ENCODE peak calls at places on chromosome 21, in five cellular contexts. One of them, this sample, is unnamed.

GRCh38 chr21:25657140-25657539 is 18.1 kb downstream of the JAM2 start:
- DNase-seq in SK-N-SH: no peak
- DNase-seq in HCT116: peak; percentile 0
- DNase-seq in transverse colon: no peak
- DNase-seq in GM12878: no peak
- DNase-seq in this sample: no peak

GRCh38 chr21:29022141-29022540 is 2.3 kb upstream of the USP16 start:
- DNase-seq in GM12878: no peak
- DNase-seq in SK-N-SH: no peak
- DNase-seq in HCT116: no peak
- DNase-seq in transverse colon: no peak
- DNase-seq in this sample: no peak

GRCh38 chr21:17554120-17554519 is 41.3 kb downstream of the CXADR start:
- DNase-seq in GM12878: no peak
- DNase-seq in HCT116: no peak
- DNase-seq in transverse colon: no peak
- DNase-seq in SK-N-SH: no peak
- DNase-seq in this sample: no peak

GRCh38 chr21:33841561-33841960 is 74.0 kb downstream of the ATP5PO start:
- DNase-seq in transverse colon: no peak
- DNase-seq in SK-N-SH: no peak
- DNase-seq in HCT116: no peak
- DNase-seq in GM12878: no peak
- DNase-seq in this sample: no peak

GRCh38 chr21:18716578-18717138 is 313.1 kb upstream of the TMPRSS15 start:
- DNase-seq in SK-N-SH: no peak
- DNase-seq in HCT116: no peak
- DNase-seq in GM12878: no peak
- DNase-seq in transverse colon: no peak
- DNase-seq in this sample: no peak

GRCh38 chr21:42395302-42395701 is 550 bp downstream of the TMPRSS3 start:
- DNase-seq in HCT116: no peak
- DNase-seq in GM12878: no peak
- DNase-seq in transverse colon: peak; percentile 3
- DNase-seq in SK-N-SH: no peak
- DNase-seq in this sample: no peak

GRCh38 chr21:41133896-41134522 is 34.0 kb upstream of the BACE2 start:
- DNase-seq in GM12878: no peak
- DNase-seq in HCT116: peak; percentile 39
- DNase-seq in SK-N-SH: peak; percentile 61
- DNase-seq in transverse colon: no peak
- DNase-seq in this sample: no peak

GRCh38 chr21:14923468-14923867 is 141.3 kb downstream of the NRIP1 start:
- DNase-seq in transverse colon: no peak
- DNase-seq in GM12878: no peak
- DNase-seq in SK-N-SH: no peak
- DNase-seq in HCT116: no peak
- DNase-seq in this sample: no peak

GRCh38 chr21:15138475-15138874 is 73.7 kb upstream of the NRIP1 start:
- DNase-seq in transverse colon: peak; percentile 56
- DNase-seq in HCT116: no peak
- DNase-seq in GM12878: no peak
- DNase-seq in SK-N-SH: no peak
- DNase-seq in this sample: no peak

GRCh38 chr21:28216976-28217523 is 775.6 kb downstream of the LTN1 start:
- DNase-seq in transverse colon: no peak
- DNase-seq in HCT116: no peak
- DNase-seq in GM12878: no peak
- DNase-seq in SK-N-SH: no peak
- DNase-seq in this sample: no peak

GRCh38 chr21:21383126-21383525 is 384.9 kb downstream of the NCAM2 start:
- DNase-seq in GM12878: no peak
- DNase-seq in transverse colon: no peak
- DNase-seq in HCT116: no peak
- DNase-seq in SK-N-SH: no peak
- DNase-seq in this sample: no peak

GRCh38 chr21:42277593-42277992 is 37.6 kb downstream of the TFF3 start:
- DNase-seq in SK-N-SH: no peak
- DNase-seq in GM12878: no peak
- DNase-seq in HCT116: no peak
- DNase-seq in transverse colon: no peak
- DNase-seq in this sample: no peak

GRCh38 chr21:42313501-42313969 is 1.7 kb downstream of the TFF3 start:
- DNase-seq in SK-N-SH: no peak
- DNase-seq in transverse colon: peak; percentile 66
- DNase-seq in GM12878: no peak
- DNase-seq in HCT116: no peak
- DNase-seq in this sample: no peak

GRCh38 chr21:41241341-41241740 is 73.4 kb downstream of the BACE2 start:
- DNase-seq in transverse colon: no peak
- DNase-seq in HCT116: no peak
- DNase-seq in SK-N-SH: no peak
- DNase-seq in GM12878: no peak
- DNase-seq in this sample: no peak

GRCh38 chr21:41768371-41769042 is 1.7 kb upstream of the RIPK4 start:
- DNase-seq in transverse colon: peak; percentile 84
- DNase-seq in SK-N-SH: peak; percentile 60
- DNase-seq in HCT116: peak; percentile 32
- DNase-seq in GM12878: no peak
- DNase-seq in this sample: no peak

GRCh38 chr21:25836396-25836795 is 101.6 kb downstream of the GABPA start:
- DNase-seq in transverse colon: no peak
- DNase-seq in GM12878: no peak
- DNase-seq in HCT116: no peak
- DNase-seq in SK-N-SH: no peak
- DNase-seq in this sample: no peak

GRCh38 chr21:42633858-42634257 is 19.6 kb upstream of the PDE9A start:
- DNase-seq in GM12878: no peak
- DNase-seq in transverse colon: peak; percentile 4
- DNase-seq in HCT116: no peak
- DNase-seq in SK-N-SH: no peak
- DNase-seq in this sample: no peak

GRCh38 chr21:14259669-14260458 is 43.9 kb downstream of the RBM11 start:
- DNase-seq in GM12878: no peak
- DNase-seq in SK-N-SH: peak; percentile 44
- DNase-seq in transverse colon: no peak
- DNase-seq in HCT116: peak; percentile 10
- DNase-seq in this sample: no peak

GRCh38 chr21:28821276-28822063 is 171.2 kb downstream of the LTN1 start:
- DNase-seq in GM12878: no peak
- DNase-seq in HCT116: no peak
- DNase-seq in transverse colon: no peak
- DNase-seq in SK-N-SH: no peak
- DNase-seq in this sample: no peak

GRCh38 chr21:33686386-33686785 is 44.1 kb downstream of the ITSN1 start:
- DNase-seq in HCT116: no peak
- DNase-seq in transverse colon: no peak
- DNase-seq in SK-N-SH: no peak
- DNase-seq in GM12878: no peak
- DNase-seq in this sample: no peak

DNA sequence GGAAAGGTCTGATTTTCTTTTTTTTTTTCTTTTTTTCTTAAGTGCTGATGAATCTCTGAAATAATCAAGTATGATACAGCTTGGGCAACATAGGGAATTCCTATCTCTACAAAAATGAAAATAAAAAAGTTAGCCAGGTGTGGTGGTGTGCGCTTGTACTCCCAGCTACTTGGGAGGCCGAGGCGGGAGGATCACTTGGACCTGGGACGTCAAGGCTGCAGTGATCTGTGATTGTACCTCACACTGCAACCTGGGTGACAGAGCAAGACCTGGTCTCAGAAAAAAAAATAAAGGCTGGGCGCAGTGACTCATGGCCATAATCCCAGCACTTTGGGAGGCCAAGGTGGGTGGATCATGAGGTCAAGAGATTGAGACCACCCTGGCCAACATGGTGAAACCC is 6.0 kb downstream of the TRAPPC10 start:
- DNase-seq in transverse colon: no peak
- DNase-seq in HCT116: no peak
- DNase-seq in SK-N-SH: no peak
- DNase-seq in GM12878: no peak
- DNase-seq in this sample: no peak
- H3K4me1 ChIP-seq in transverse colon: peaks cover 11% of the 10 kb centered on the region
- H3K4me1 ChIP-seq in HCT116: peaks cover 10% of the 10 kb centered on the region
- H3K4me1 ChIP-seq in SK-N-SH: peaks cover 11% of the 10 kb centered on the region
- H3K4me1 ChIP-seq in GM12878: peaks cover 14% of the 10 kb centered on the region
- H3K4me1 ChIP-seq in this sample: peaks cover 41% of the 10 kb centered on the region

DNA sequence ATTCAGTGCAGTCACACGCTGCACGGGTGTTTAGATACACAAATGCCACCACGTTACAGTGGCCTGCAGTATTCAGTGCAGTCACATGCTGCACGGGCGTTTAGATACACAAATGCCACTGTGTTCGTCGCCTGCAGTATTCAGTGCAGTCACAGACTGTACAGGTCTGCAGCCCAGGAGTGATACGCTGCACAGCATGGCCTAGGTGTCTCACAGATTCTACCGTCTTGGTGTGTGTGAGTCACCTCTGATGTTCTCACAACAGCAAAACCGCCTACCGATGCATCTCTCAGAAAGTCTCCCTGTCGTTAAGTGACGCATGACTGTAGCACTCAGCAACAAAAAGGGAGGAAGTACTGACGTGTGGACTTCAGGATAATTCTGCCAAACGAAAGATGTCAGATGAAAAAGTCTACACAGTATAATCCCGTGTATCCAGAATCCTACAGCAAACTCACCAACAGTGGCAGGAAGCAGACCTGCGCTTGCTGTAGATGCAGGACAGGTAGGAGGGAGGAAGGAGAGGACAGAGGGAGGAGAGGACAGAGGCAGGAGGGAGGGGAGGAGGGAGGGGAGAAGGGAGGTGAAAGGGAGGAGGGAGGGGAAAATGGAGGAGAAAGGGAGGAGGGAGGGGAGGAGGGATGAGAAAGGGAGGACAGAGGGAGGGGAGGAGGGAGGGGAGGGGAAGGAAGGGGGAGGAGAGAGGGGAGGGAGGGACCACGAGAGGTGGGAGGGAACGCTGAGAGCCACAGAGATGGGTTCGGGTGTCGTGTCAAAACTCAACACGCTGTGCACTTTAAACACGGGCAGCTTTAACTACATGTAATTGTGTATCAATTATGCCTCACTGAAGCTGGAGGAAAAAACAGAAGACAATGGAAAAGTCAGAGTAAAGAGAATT is 36.3 kb upstream of the PCBP3 start:
- DNase-seq in GM12878: no peak
- DNase-seq in HCT116: no peak
- DNase-seq in SK-N-SH: peak; percentile 63
- DNase-seq in transverse colon: no peak
- DNase-seq in this sample: no peak
- H3K27me3 ChIP-seq in GM12878: no peaks in the 10 kb centered on the region
- H3K27me3 ChIP-seq in HCT116: peaks cover 7% of the 10 kb centered on the region
- H3K27me3 ChIP-seq in SK-N-SH: peaks cover 19% of the 10 kb centered on the region
- H3K27me3 ChIP-seq in transverse colon: peaks cover 4% of the 10 kb centered on the region
- H3K27me3 ChIP-seq in this sample: no peaks in the 10 kb centered on the region

GRCh38 chr21:32300117-32300681 is 1.5 kb downstream of the MRAP start:
- DNase-seq in transverse colon: no peak
- DNase-seq in SK-N-SH: no peak
- DNase-seq in GM12878: no peak
- DNase-seq in HCT116: no peak
- DNase-seq in this sample: no peak
- TF ChIP-seq POLR2AphosphoS5 in transverse colon: no peak
- TF ChIP-seq POLR2AphosphoS5 in SK-N-SH: no peak
- TF ChIP-seq POLR2AphosphoS5 in GM12878: no peak
- TF ChIP-seq POLR2AphosphoS5 in HCT116: no peak
- TF ChIP-seq POLR2AphosphoS5 in this sample: no peak

DNA sequence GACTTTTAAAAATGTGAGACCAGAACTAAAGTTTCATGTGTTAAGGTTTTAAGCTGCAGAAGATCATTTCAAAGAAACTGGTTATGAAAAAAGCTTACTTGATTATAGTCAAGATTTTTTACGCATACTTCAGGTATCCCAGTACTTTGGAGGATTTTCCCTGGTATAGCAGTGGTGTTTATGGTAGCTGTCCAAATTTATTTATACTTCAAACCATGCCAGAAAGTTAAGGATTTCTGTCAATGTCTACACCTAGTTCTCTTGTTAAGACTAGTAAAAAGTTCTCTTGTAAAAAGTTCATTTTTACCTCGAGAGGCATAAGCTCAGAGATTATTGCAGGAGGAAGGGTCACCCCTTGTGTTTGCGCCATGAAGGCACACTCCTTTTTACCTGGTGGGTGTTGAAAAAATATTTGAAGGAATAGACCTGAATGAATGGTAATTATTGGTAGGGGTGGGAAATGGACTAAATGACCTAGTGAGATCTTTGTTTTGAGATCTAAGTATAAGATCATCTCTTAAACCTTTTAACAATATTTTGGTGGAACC is 2.8 kb downstream of the DYRK1A start:
- DNase-seq in transverse colon: no peak
- DNase-seq in GM12878: no peak
- DNase-seq in SK-N-SH: no peak
- DNase-seq in HCT116: no peak
- DNase-seq in this sample: no peak
- H3K4me1 ChIP-seq in transverse colon: peaks cover 27% of the 10 kb centered on the region
- H3K4me1 ChIP-seq in GM12878: peaks cover 17% of the 10 kb centered on the region
- H3K4me1 ChIP-seq in SK-N-SH: peaks cover 24% of the 10 kb centered on the region
- H3K4me1 ChIP-seq in HCT116: peaks cover 70% of the 10 kb centered on the region
- H3K4me1 ChIP-seq in this sample: peaks cover 71% of the 10 kb centered on the region

GRCh38 chr21:36707763-36708511 is 9.0 kb downstream of the SIM2 start:
- DNase-seq in transverse colon: no peak
- DNase-seq in HCT116: no peak
- DNase-seq in GM12878: no peak
- DNase-seq in SK-N-SH: no peak
- DNase-seq in this sample: no peak

GRCh38 chr21:36709868-36710728 is 11.2 kb downstream of the SIM2 start:
- DNase-seq in HCT116: no peak
- DNase-seq in GM12878: no peak
- DNase-seq in transverse colon: peak; percentile 4
- DNase-seq in SK-N-SH: no peak
- DNase-seq in this sample: no peak

GRCh38 chr21:36706951-36707762 is 8.2 kb downstream of the SIM2 start:
- DNase-seq in SK-N-SH: peak; percentile 57
- DNase-seq in GM12878: no peak
- DNase-seq in HCT116: no peak
- DNase-seq in transverse colon: no peak
- DNase-seq in this sample: no peak

GRCh38 chr21:36709030-36709867 is 10.3 kb downstream of the SIM2 start:
- DNase-seq in GM12878: no peak
- DNase-seq in SK-N-SH: no peak
- DNase-seq in transverse colon: no peak
- DNase-seq in HCT116: no peak
- DNase-seq in this sample: no peak

GRCh38 chr21:36708512-36709029 is 9.7 kb downstream of the SIM2 start:
- DNase-seq in SK-N-SH: no peak
- DNase-seq in GM12878: no peak
- DNase-seq in transverse colon: no peak
- DNase-seq in HCT116: no peak
- DNase-seq in this sample: no peak
- H3K27me3 ChIP-seq in SK-N-SH: peaks cover 97% of the 10 kb centered on the region
- H3K27me3 ChIP-seq in GM12878: peaks cover 24% of the 10 kb centered on the region
- H3K27me3 ChIP-seq in transverse colon: peaks cover 100% of the 10 kb centered on the region
- H3K27me3 ChIP-seq in HCT116: no peaks in the 10 kb centered on the region
- H3K27me3 ChIP-seq in this sample: peaks cover 22% of the 10 kb centered on the region

DNA sequence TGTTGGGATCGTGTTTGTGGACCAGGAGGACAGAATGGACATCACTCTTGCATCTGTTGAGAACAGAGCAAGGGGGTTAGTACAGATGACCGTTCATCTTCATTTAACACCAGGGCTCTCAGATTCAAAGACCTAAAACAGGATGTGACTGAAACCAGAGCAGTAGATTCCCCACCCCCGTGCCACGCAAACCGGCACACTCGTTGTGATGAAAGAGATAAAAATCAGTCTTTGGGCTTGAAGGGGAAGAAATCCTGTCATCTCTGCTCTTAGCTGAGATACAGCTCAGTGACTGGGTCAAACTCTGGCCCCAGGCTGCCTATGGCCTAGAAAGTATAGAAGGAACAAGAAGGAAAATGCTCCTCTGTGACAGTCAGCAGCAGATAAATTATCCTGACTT is 146.2 kb upstream of the KRTAP19-8 start:
- DNase-seq in GM12878: no peak
- DNase-seq in SK-N-SH: peak; percentile 35
- DNase-seq in HCT116: no peak
- DNase-seq in transverse colon: no peak
- DNase-seq in this sample: no peak
- TF ChIP-seq POLR2AphosphoS5 in GM12878: no peak
- TF ChIP-seq POLR2AphosphoS5 in SK-N-SH: no peak
- TF ChIP-seq POLR2AphosphoS5 in HCT116: no peak
- TF ChIP-seq POLR2AphosphoS5 in transverse colon: no peak
- TF ChIP-seq POLR2AphosphoS5 in this sample: no peak

This sample was measured in vagina.